ENCODE peak calls at places on chromosome 5, in nine cellular contexts. One of them, this sample, is unnamed.

GRCh38 chr5:18970000-18970399 is 1018.0 kb downstream of the CDH18 start:
- DNase-seq in HFF-Myc: no peak
- DNase-seq in activated gamma-delta T cell treated with Interleukin-2 at 50 U/mL for 16 hours: no peak
- DNase-seq in SHP77 treated with DMSO at 0.1 percent for 48 hours: no peak
- DNase-seq in AG20443: no peak
- DNase-seq in upper lobe of right lung: no peak
- DNase-seq in Calu3: no peak
- DNase-seq in HFFc6: no peak
- DNase-seq in NCI-H1417: no peak
- DNase-seq in this sample: no peak

GRCh38 chr5:35878079-35878478 is 21.4 kb downstream of the IL7R start:
- DNase-seq in HFF-Myc: no peak
- DNase-seq in activated gamma-delta T cell treated with Interleukin-2 at 50 U/mL for 16 hours: no peak
- DNase-seq in SHP77 treated with DMSO at 0.1 percent for 48 hours: no peak
- DNase-seq in AG20443: no peak
- DNase-seq in upper lobe of right lung: no peak
- DNase-seq in Calu3: no peak
- DNase-seq in HFFc6: no peak
- DNase-seq in NCI-H1417: no peak
- DNase-seq in this sample: no peak

GRCh38 chr5:161400583-161400982 is 145.9 kb downstream of the GABRB2 start:
- DNase-seq in HFF-Myc: no peak
- DNase-seq in activated gamma-delta T cell treated with Interleukin-2 at 50 U/mL for 16 hours: no peak
- DNase-seq in SHP77 treated with DMSO at 0.1 percent for 48 hours: peak; percentile 9
- DNase-seq in AG20443: no peak
- DNase-seq in upper lobe of right lung: no peak
- DNase-seq in Calu3: no peak
- DNase-seq in HFFc6: no peak
- DNase-seq in NCI-H1417: peak; percentile 91
- DNase-seq in this sample: no peak

GRCh38 chr5:141001854-141002666 is 35.8 kb downstream of the PCDHAC2 start:
- DNase-seq in HFF-Myc: no peak
- DNase-seq in activated gamma-delta T cell treated with Interleukin-2 at 50 U/mL for 16 hours: no peak
- DNase-seq in SHP77 treated with DMSO at 0.1 percent for 48 hours: peak; percentile 65
- DNase-seq in AG20443: peak; percentile 15
- DNase-seq in upper lobe of right lung: peak; percentile 70
- DNase-seq in Calu3: peak; percentile 25
- DNase-seq in HFFc6: no peak
- DNase-seq in NCI-H1417: no peak
- DNase-seq in this sample: no peak

GRCh38 chr5:14534773-14535172 is 46.8 kb upstream of the OTULINL start:
- DNase-seq in HFF-Myc: no peak
- DNase-seq in activated gamma-delta T cell treated with Interleukin-2 at 50 U/mL for 16 hours: no peak
- DNase-seq in SHP77 treated with DMSO at 0.1 percent for 48 hours: no peak
- DNase-seq in AG20443: no peak
- DNase-seq in upper lobe of right lung: no peak
- DNase-seq in Calu3: no peak
- DNase-seq in HFFc6: no peak
- DNase-seq in NCI-H1417: peak; percentile 33
- DNase-seq in this sample: no peak

GRCh38 chr5:170701321-170701720 is 82.2 kb upstream of the GABRP start:
- DNase-seq in HFF-Myc: no peak
- DNase-seq in activated gamma-delta T cell treated with Interleukin-2 at 50 U/mL for 16 hours: no peak
- DNase-seq in SHP77 treated with DMSO at 0.1 percent for 48 hours: no peak
- DNase-seq in AG20443: no peak
- DNase-seq in upper lobe of right lung: no peak
- DNase-seq in Calu3: no peak
- DNase-seq in HFFc6: no peak
- DNase-seq in NCI-H1417: no peak
- DNase-seq in this sample: no peak

GRCh38 chr5:7801898-7802614 is 48.9 kb downstream of the CFAP90 start:
- DNase-seq in HFF-Myc: no peak
- DNase-seq in activated gamma-delta T cell treated with Interleukin-2 at 50 U/mL for 16 hours: no peak
- DNase-seq in SHP77 treated with DMSO at 0.1 percent for 48 hours: no peak
- DNase-seq in AG20443: no peak
- DNase-seq in upper lobe of right lung: no peak
- DNase-seq in Calu3: no peak
- DNase-seq in HFFc6: no peak
- DNase-seq in NCI-H1417: peak; percentile 94
- DNase-seq in this sample: no peak

GRCh38 chr5:149605354-149605997 is 24.2 kb downstream of the ARHGEF37 start:
- DNase-seq in HFF-Myc: no peak
- DNase-seq in activated gamma-delta T cell treated with Interleukin-2 at 50 U/mL for 16 hours: no peak
- DNase-seq in SHP77 treated with DMSO at 0.1 percent for 48 hours: no peak
- DNase-seq in AG20443: no peak
- DNase-seq in upper lobe of right lung: no peak
- DNase-seq in Calu3: no peak
- DNase-seq in HFFc6: peak; percentile 39
- DNase-seq in NCI-H1417: no peak
- DNase-seq in this sample: no peak

GRCh38 chr5:99817796-99818195 is 717.4 kb upstream of the FAM174A start:
- DNase-seq in HFF-Myc: no peak
- DNase-seq in activated gamma-delta T cell treated with Interleukin-2 at 50 U/mL for 16 hours: no peak
- DNase-seq in SHP77 treated with DMSO at 0.1 percent for 48 hours: no peak
- DNase-seq in AG20443: no peak
- DNase-seq in upper lobe of right lung: no peak
- DNase-seq in Calu3: no peak
- DNase-seq in HFFc6: no peak
- DNase-seq in NCI-H1417: no peak
- DNase-seq in this sample: no peak

GRCh38 chr5:1770443-1770802 is 29.2 kb downstream of the MRPL36 start:
- DNase-seq in HFF-Myc: no peak
- DNase-seq in activated gamma-delta T cell treated with Interleukin-2 at 50 U/mL for 16 hours: no peak
- DNase-seq in SHP77 treated with DMSO at 0.1 percent for 48 hours: no peak
- DNase-seq in AG20443: no peak
- DNase-seq in upper lobe of right lung: no peak
- DNase-seq in Calu3: no peak
- DNase-seq in HFFc6: no peak
- DNase-seq in NCI-H1417: no peak
- DNase-seq in this sample: no peak